ENCODE peak calls at places on chromosomes 5 and 9, in four cellular contexts. One of them, this sample, is unnamed.

GRCh38 chr5:106601605-106602004 is 1069.1 kb downstream of the EFNA5 start:
- DNase-seq in AG20443: no peak
- DNase-seq in left cardiac atrium: no peak
- DNase-seq in astrocyte of the hippocampus: no peak
- DNase-seq in this sample: no peak

GRCh38 chr9:12889402-12890106 is 114.7 kb downstream of the LURAP1L start:
- DNase-seq in AG20443: no peak
- DNase-seq in astrocyte of the hippocampus: no peak
- DNase-seq in left cardiac atrium: no peak
- DNase-seq in this sample: no peak

GRCh38 chr5:157066950-157067349 is 8.0 kb upstream of the HAVCR1 start:
- DNase-seq in AG20443: no peak
- DNase-seq in left cardiac atrium: no peak
- DNase-seq in astrocyte of the hippocampus: no peak
- DNase-seq in this sample: no peak

GRCh38 chr5:148005788-148006520 is 57.8 kb upstream of the SPINK5 start:
- DNase-seq in astrocyte of the hippocampus: no peak
- DNase-seq in AG20443: no peak
- DNase-seq in left cardiac atrium: no peak
- DNase-seq in this sample: no peak

GRCh38 chr5:153153086-153153485 is 337.4 kb upstream of the GRIA1 start:
- DNase-seq in astrocyte of the hippocampus: peak; percentile 83
- DNase-seq in AG20443: no peak
- DNase-seq in left cardiac atrium: no peak
- DNase-seq in this sample: no peak

GRCh38 chr5:155700333-155700732 is 626.6 kb upstream of the SGCD start:
- DNase-seq in left cardiac atrium: no peak
- DNase-seq in astrocyte of the hippocampus: no peak
- DNase-seq in AG20443: peak; percentile 58
- DNase-seq in this sample: no peak

GRCh38 chr5:83715316-83716060 is 5.2 kb downstream of the HAPLN1 start:
- DNase-seq in AG20443: peak; percentile 25
- DNase-seq in left cardiac atrium: no peak
- DNase-seq in astrocyte of the hippocampus: peak; percentile 4
- DNase-seq in this sample: no peak

GRCh38 chr9:120922404-120923173 is 4.0 kb downstream of the TRAF1 start:
- DNase-seq in astrocyte of the hippocampus: no peak
- DNase-seq in left cardiac atrium: no peak
- DNase-seq in AG20443: no peak
- DNase-seq in this sample: no peak

GRCh38 chr5:16143361-16144049 is 36.1 kb downstream of the MARCHF11 start:
- DNase-seq in left cardiac atrium: no peak
- DNase-seq in AG20443: no peak
- DNase-seq in astrocyte of the hippocampus: no peak
- DNase-seq in this sample: no peak

GRCh38 chr9:13919386-13919785 is 394.6 kb downstream of the NFIB start:
- DNase-seq in left cardiac atrium: no peak
- DNase-seq in astrocyte of the hippocampus: peak; percentile 47
- DNase-seq in AG20443: no peak
- DNase-seq in this sample: no peak

GRCh38 chr9:36858805-36859375 is 175.2 kb downstream of the PAX5 start:
- DNase-seq in astrocyte of the hippocampus: no peak
- DNase-seq in left cardiac atrium: no peak
- DNase-seq in AG20443: no peak
- DNase-seq in this sample: no peak

GRCh38 chr9:93911871-93912554 is 43.1 kb downstream of the BARX1 start:
- DNase-seq in left cardiac atrium: peak; percentile 52
- DNase-seq in astrocyte of the hippocampus: no peak
- DNase-seq in AG20443: no peak
- DNase-seq in this sample: no peak

GRCh38 chr5:141412853-141413539 is at the start of gene PCDHGA10:
- DNase-seq in AG20443: peak; percentile 78
- DNase-seq in left cardiac atrium: no peak
- DNase-seq in astrocyte of the hippocampus: peak; percentile 70
- DNase-seq in this sample: peak; percentile 47

GRCh38 chr9:38001430-38001829 is 67.6 kb downstream of the SHB start:
- DNase-seq in left cardiac atrium: no peak
- DNase-seq in astrocyte of the hippocampus: no peak
- DNase-seq in AG20443: no peak
- DNase-seq in this sample: no peak

GRCh38 chr9:95025213-95026170 is 292.0 kb downstream of the FANCC start:
- DNase-seq in left cardiac atrium: peak; percentile 76
- DNase-seq in astrocyte of the hippocampus: peak; percentile 87
- DNase-seq in AG20443: peak; percentile 81
- DNase-seq in this sample: no peak

GRCh38 chr9:121989010-121989409 is 104.1 kb downstream of the TTLL11 start:
- DNase-seq in AG20443: no peak
- DNase-seq in astrocyte of the hippocampus: peak; percentile 72
- DNase-seq in left cardiac atrium: no peak
- DNase-seq in this sample: no peak

GRCh38 chr5:112142769-112143270 is 276.3 kb downstream of the EPB41L4A start:
- DNase-seq in left cardiac atrium: peak; percentile 35
- DNase-seq in astrocyte of the hippocampus: peak; percentile 68
- DNase-seq in AG20443: peak; percentile 21
- DNase-seq in this sample: no peak

GRCh38 chr5:137629646-137630045 is 106.2 kb downstream of the KLHL3 start:
- DNase-seq in AG20443: peak; percentile 76
- DNase-seq in astrocyte of the hippocampus: peak; percentile 74
- DNase-seq in left cardiac atrium: no peak
- DNase-seq in this sample: no peak

GRCh38 chr5:168214071-168214470 is 77.4 kb upstream of the WWC1 start:
- DNase-seq in left cardiac atrium: no peak
- DNase-seq in astrocyte of the hippocampus: no peak
- DNase-seq in AG20443: no peak
- DNase-seq in this sample: no peak

GRCh38 chr5:67211926-67212325 is 15.3 kb upstream of the CD180 start:
- DNase-seq in astrocyte of the hippocampus: peak; percentile 71
- DNase-seq in AG20443: peak; percentile 46
- DNase-seq in left cardiac atrium: no peak
- DNase-seq in this sample: no peak

GRCh38 chr9:129465834-129466535 is 154.9 kb downstream of the C9orf50 start:
- DNase-seq in AG20443: no peak
- DNase-seq in left cardiac atrium: no peak
- DNase-seq in astrocyte of the hippocampus: no peak
- DNase-seq in this sample: no peak

GRCh38 chr5:135235551-135236100 is 163.4 kb downstream of the MACROH2A1 start:
- DNase-seq in AG20443: no peak
- DNase-seq in astrocyte of the hippocampus: no peak
- DNase-seq in left cardiac atrium: no peak
- DNase-seq in this sample: no peak

GRCh38 chr5:150398432-150399157 is 14.1 kb downstream of the CD74 start:
- DNase-seq in left cardiac atrium: no peak
- DNase-seq in AG20443: no peak
- DNase-seq in astrocyte of the hippocampus: no peak
- DNase-seq in this sample: no peak

GRCh38 chr9:38385896-38386295 is 6.6 kb upstream of the ALDH1B1 start:
- DNase-seq in astrocyte of the hippocampus: no peak
- DNase-seq in AG20443: no peak
- DNase-seq in left cardiac atrium: no peak
- DNase-seq in this sample: no peak

GRCh38 chr5:180135967-180136641 is 64.5 kb upstream of the RNF130 start:
- DNase-seq in astrocyte of the hippocampus: no peak
- DNase-seq in left cardiac atrium: peak; percentile 10
- DNase-seq in AG20443: no peak
- DNase-seq in this sample: no peak

GRCh38 chr5:157476699-157477408 is 16.8 kb downstream of the NIPAL4 start:
- DNase-seq in astrocyte of the hippocampus: peak; percentile 83
- DNase-seq in left cardiac atrium: no peak
- DNase-seq in AG20443: peak; percentile 83
- DNase-seq in this sample: peak; percentile 19

GRCh38 chr5:1526151-1526631 is 2.4 kb upstream of the LPCAT1 start:
- DNase-seq in left cardiac atrium: peak; percentile 16
- DNase-seq in AG20443: no peak
- DNase-seq in astrocyte of the hippocampus: no peak
- DNase-seq in this sample: no peak

GRCh38 chr9:20838218-20838617 is 154.2 kb downstream of the FOCAD start:
- DNase-seq in AG20443: peak; percentile 21
- DNase-seq in astrocyte of the hippocampus: peak; percentile 54
- DNase-seq in left cardiac atrium: no peak
- DNase-seq in this sample: no peak

GRCh38 chr5:65032250-65032649 is 263.5 kb downstream of the CWC27 start:
- DNase-seq in astrocyte of the hippocampus: peak; percentile 31
- DNase-seq in AG20443: peak; percentile 85
- DNase-seq in left cardiac atrium: no peak
- DNase-seq in this sample: no peak

GRCh38 chr9:131334568-131335105 is 45.1 kb downstream of the PLPP7 start:
- DNase-seq in AG20443: peak; percentile 21
- DNase-seq in left cardiac atrium: peak; percentile 77
- DNase-seq in astrocyte of the hippocampus: peak; percentile 54
- DNase-seq in this sample: no peak

GRCh38 chr5:137220523-137220927 is 278.6 kb downstream of the SPOCK1 start:
- DNase-seq in left cardiac atrium: no peak
- DNase-seq in astrocyte of the hippocampus: peak; percentile 73
- DNase-seq in AG20443: peak; percentile 83
- DNase-seq in this sample: no peak

GRCh38 chr5:136149891-136150290 is 17.2 kb downstream of the SMAD5 start:
- DNase-seq in AG20443: no peak
- DNase-seq in astrocyte of the hippocampus: no peak
- DNase-seq in left cardiac atrium: no peak
- DNase-seq in this sample: no peak

GRCh38 chr5:93621340-93621872 is 38.4 kb downstream of the NR2F1 start:
- DNase-seq in left cardiac atrium: peak; percentile 88
- DNase-seq in AG20443: peak; percentile 67
- DNase-seq in astrocyte of the hippocampus: peak; percentile 93
- DNase-seq in this sample: peak; percentile 39

GRCh38 chr9:135592331-135592590 is 30.7 kb downstream of the PAEP start:
- DNase-seq in left cardiac atrium: no peak
- DNase-seq in astrocyte of the hippocampus: no peak
- DNase-seq in AG20443: peak; percentile 17
- DNase-seq in this sample: no peak

GRCh38 chr5:159022178-159022556 is 77.5 kb downstream of the EBF1 start:
- DNase-seq in AG20443: peak; percentile 86
- DNase-seq in astrocyte of the hippocampus: peak; percentile 41
- DNase-seq in left cardiac atrium: peak; percentile 65
- DNase-seq in this sample: no peak

GRCh38 chr9:110919609-110920008 is 118.7 kb downstream of the LPAR1 start:
- DNase-seq in astrocyte of the hippocampus: peak; percentile 35
- DNase-seq in left cardiac atrium: no peak
- DNase-seq in AG20443: peak; percentile 73
- DNase-seq in this sample: no peak

GRCh38 chr9:73647560-73647959 is 495.9 kb downstream of the ANXA1 start:
- DNase-seq in astrocyte of the hippocampus: no peak
- DNase-seq in AG20443: no peak
- DNase-seq in left cardiac atrium: no peak
- DNase-seq in this sample: no peak

GRCh38 chr5:126446498-126447224 is 23.5 kb downstream of the GRAMD2B start:
- DNase-seq in AG20443: peak; percentile 79
- DNase-seq in left cardiac atrium: no peak
- DNase-seq in astrocyte of the hippocampus: peak; percentile 43
- DNase-seq in this sample: peak; percentile 41